ENCODE peak calls at places on chromosome 5, in ten cellular contexts. A is activated CD8-positive, alpha-beta T cell treated with anti-CD3 and anti-CD28 coated beads for 36 hours; J is progenitor cell of endocrine pancreas; S is testis; W is cardiac fibroblast; M is H9; Z is WTC11; L is tibial nerve; X is HCT116; Y is lung. I is an unnamed sample.

GRCh38 chr5:87048156-87048555 is 219.5 kb upstream of the RASA1 start:
- DNase-seq in A (no peak), J (no peak), S (no peak), W (no peak), M (no peak), Z (no peak), L (no peak), X (peak; percentile 19), Y (no peak), I (no peak)

GRCh38 chr5:39256472-39256871 is 37.1 kb upstream of the FYB1 start:
- DNase-seq in A (peak; percentile 17), J (no peak), S (no peak), W (peak; percentile 46), M (no peak), Z (no peak), L (no peak), X (no peak), Y (no peak), I (no peak)

GRCh38 chr5:108212775-108213346 is 169.0 kb downstream of the FBXL17 start:
- DNase-seq in A (no peak), J (no peak), S (no peak), W (peak; percentile 8), M (peak; percentile 65), Z (peak; percentile 41), L (no peak), X (no peak), Y (no peak), I (no peak)

GRCh38 chr5:37665889-37666288 is 174.0 kb downstream of the GDNF start:
- DNase-seq in A (no peak), J (no peak), S (no peak), W (peak; percentile 29), M (no peak), Z (no peak), L (no peak), X (peak; percentile 63), Y (peak; percentile 51), I (no peak)

GRCh38 chr5:68848086-68848485 is 245.7 kb upstream of the SLC30A5 start:
- DNase-seq in A (no peak), J (no peak), S (no peak), W (no peak), M (no peak), Z (no peak), L (no peak), X (no peak), Y (no peak), I (no peak)

GRCh38 chr5:176371621-176372539 is 6.6 kb downstream of the ARL10 start:
- DNase-seq in A (no peak), J (no peak), S (peak; percentile 77), W (no peak), M (no peak), Z (no peak), L (no peak), X (no peak), Y (no peak), I (peak; percentile 71)

GRCh38 chr5:142847898-142848790 is 78.0 kb downstream of the ARHGAP26 start:
- DNase-seq in A (no peak), J (no peak), S (no peak), W (no peak), M (no peak), Z (no peak), L (no peak), X (no peak), Y (no peak), I (no peak)

GRCh38 chr5:92505925-92506324 is 1075.1 kb downstream of the NR2F1-AS1 start:
- DNase-seq in A (no peak), J (no peak), S (no peak), W (peak; percentile 29), M (no peak), Z (no peak), L (no peak), X (no peak), Y (no peak), I (no peak)

GRCh38 chr5:112196574-112196973 is 222.5 kb downstream of the EPB41L4A start:
- DNase-seq in A (no peak), J (no peak), S (no peak), W (peak; percentile 2), M (no peak), Z (no peak), L (no peak), X (no peak), Y (no peak), I (no peak)

GRCh38 chr5:27592231-27592630 is 553.8 kb upstream of the CDH9 start:
- DNase-seq in A (no peak), J (no peak), S (no peak), W (peak; percentile 61), M (no peak), Z (no peak), L (no peak), X (no peak), Y (no peak), I (no peak)

GRCh38 chr5:121668635-121669034 is 183.0 kb upstream of the FTMT start:
- DNase-seq in A (no peak), J (no peak), S (no peak), W (no peak), M (no peak), Z (no peak), L (no peak), X (peak; percentile 7), Y (no peak), I (no peak)

GRCh38 chr5:171315386-171315891 is 6.4 kb downstream of the TLX3 start:
- DNase-seq in A (no peak), J (no peak), S (no peak), W (no peak), M (peak; percentile 72), Z (peak; percentile 49), L (no peak), X (no peak), Y (no peak), I (no peak)

GRCh38 chr5:96483878-96484277 is 50.8 kb upstream of the PCSK1 start:
- DNase-seq in A (peak; percentile 28), J (peak; percentile 14), S (no peak), W (peak; percentile 50), M (no peak), Z (peak; percentile 17), L (no peak), X (peak; percentile 12), Y (no peak), I (no peak)

GRCh38 chr5:76403713-76403962 is 553 bp downstream of the IQGAP2 start:
- DNase-seq in A (no peak), J (no peak), S (no peak), W (peak; percentile 2), M (no peak), Z (peak; percentile 89), L (no peak), X (no peak), Y (no peak), I (peak; percentile 58)
- TF ChIP-seq CTCF in A (no peak), J (no peak), S (no peak), W (no peak), M (no peak), Z (no peak), L (no peak), X (no peak), Y (no peak), I (no peak)

DNA sequence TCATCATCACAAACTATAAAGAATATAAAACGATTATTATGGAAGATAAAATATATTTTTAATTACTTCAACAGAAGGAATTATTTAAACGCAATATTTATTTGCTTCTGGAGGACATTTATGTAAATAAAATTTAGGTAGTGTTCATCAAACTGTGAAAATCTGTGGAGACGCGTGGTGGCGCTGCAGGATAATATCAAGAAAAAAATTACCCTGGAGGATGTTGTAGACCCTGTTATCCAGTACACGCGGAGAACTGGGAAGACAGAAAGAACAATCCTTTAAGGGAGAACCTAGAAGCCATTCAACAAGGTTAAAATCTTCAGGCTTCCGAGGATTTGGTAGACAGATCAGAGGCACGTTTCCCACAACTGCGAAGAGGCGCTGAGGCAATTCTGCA is at the start of gene PCDHB12:
- DNase-seq in A (peak; percentile 33), J (no peak), S (peak; percentile 59), W (peak; percentile 5), M (peak; percentile 50), Z (peak; percentile 54), L (no peak), X (no peak), Y (no peak), I (no peak)
- TF ChIP-seq CTCF in A (peak; percentile 44), J (peak; percentile 41), S (peak; percentile 48), W (no peak), M (peak; percentile 74), Z (peak; percentile 27), L (no peak), X (no peak), Y (no peak), I (no peak)

GRCh38 chr5:132179410-132179809 is 48.2 kb downstream of the P4HA2 start:
- DNase-seq in A (no peak), J (no peak), S (no peak), W (no peak), M (no peak), Z (no peak), L (no peak), X (no peak), Y (no peak), I (no peak)

GRCh38 chr5:132181011-132181629 is 46.5 kb downstream of the P4HA2 start:
- DNase-seq in A (no peak), J (no peak), S (peak; percentile 69), W (no peak), M (peak; percentile 60), Z (peak; percentile 60), L (no peak), X (no peak), Y (no peak), I (no peak)

GRCh38 chr5:132177691-132178149 is 49.9 kb downstream of the P4HA2 start:
- DNase-seq in A (no peak), J (no peak), S (no peak), W (no peak), M (no peak), Z (no peak), L (no peak), X (no peak), Y (no peak), I (no peak)

GRCh38 chr5:132182366-132183040 is 45.1 kb downstream of the P4HA2 start:
- DNase-seq in A (no peak), J (no peak), S (no peak), W (peak; percentile 42), M (no peak), Z (no peak), L (no peak), X (no peak), Y (no peak), I (no peak)

DNA sequence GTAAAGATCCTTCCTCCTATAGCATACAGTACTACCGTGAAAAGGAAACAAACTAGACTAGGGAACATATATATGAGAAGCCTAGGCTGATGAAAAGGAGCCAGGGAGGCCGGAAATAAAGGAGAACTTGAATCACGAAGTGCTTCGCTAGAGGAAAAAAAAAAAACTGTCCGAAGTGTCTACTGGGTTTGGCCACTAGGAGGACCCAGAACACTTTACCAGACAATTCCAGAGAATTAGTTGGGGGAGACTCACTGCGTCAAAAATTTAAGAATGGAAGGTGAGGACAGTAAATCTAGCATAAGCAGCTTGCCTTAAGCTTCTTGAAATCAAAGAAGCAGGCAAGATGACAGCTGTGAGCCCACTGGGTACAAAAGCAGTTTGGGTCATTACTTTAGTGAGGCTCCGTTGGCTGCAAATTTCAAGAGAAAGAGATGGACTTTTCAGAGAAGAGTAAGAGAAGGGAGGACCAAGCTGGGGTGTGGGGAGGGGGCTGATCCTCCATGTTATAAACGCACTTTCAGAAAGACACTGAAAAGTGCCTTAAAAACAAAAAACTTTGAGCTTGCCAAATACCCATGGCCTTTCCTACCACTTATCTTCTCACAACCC is 47.4 kb downstream of the P4HA2 start:
- DNase-seq in A (peak; percentile 26), J (no peak), S (peak; percentile 22), W (peak; percentile 84), M (no peak), Z (no peak), L (no peak), X (peak; percentile 47), Y (no peak), I (no peak)
- TF ChIP-seq CTCF in A (peak; percentile 75), J (peak; percentile 75), S (peak; percentile 67), W (peak; percentile 73), M (peak; percentile 83), Z (peak; percentile 54), L (peak; percentile 54), X (peak; percentile 75), Y (no peak), I (peak; percentile 83)

GRCh38 chr5:33120671-33121070 is 320.1 kb upstream of the TARS1 start:
- DNase-seq in A (no peak), J (no peak), S (no peak), W (peak; percentile 59), M (no peak), Z (no peak), L (no peak), X (no peak), Y (no peak), I (no peak)
- TF ChIP-seq CTCF in A (no peak), J (no peak), S (no peak), W (no peak), M (no peak), Z (no peak), L (no peak), X (no peak), Y (no peak), I (no peak)

I was measured in CD14-positive monocyte.